ENCODE peak calls at places on chromosomes 12 and 14, in five cellular contexts. R is NB4, F is IMR-90, W is breast epithelium, Z is thyroid gland. Q is an unnamed sample.
A peak's percentile ranks its signal among the peaks of the same experiment; 100 is the strongest.

GRCh38 chr12:20212036-20212435 is 156.3 kb upstream of the PDE3A start:
- DNase-seq in R (no peak), F (peak; percentile 8), W (no peak), Z (no peak), Q (no peak)

GRCh38 chr12:19140381-19141236 is 11.1 kb downstream of the PLEKHA5 start:
- DNase-seq in R (no peak), F (no peak), W (no peak), Z (peak; percentile 30), Q (no peak)

GRCh38 chr12:44616385-44616784 is 259.7 kb downstream of the NELL2 start:
- DNase-seq in R (no peak), F (peak; percentile 18), W (no peak), Z (no peak), Q (no peak)

GRCh38 chr12:7265251-7265650 is 38.6 kb upstream of the ACSM4 start:
- DNase-seq in R (no peak), F (no peak), W (no peak), Z (no peak), Q (no peak)

GRCh38 chr14:71384007-71384605 is 476.8 kb downstream of the PCNX1 start:
- DNase-seq in R (no peak), F (no peak), W (no peak), Z (no peak), Q (no peak)

GRCh38 chr12:57591567-57592325 is 754 bp downstream of the PIP4K2C start:
- DNase-seq in R (peak; percentile 22), F (peak; percentile 21), W (no peak), Z (peak; percentile 34), Q (no peak)

GRCh38 chr12:122160761-122161160 is 13.3 kb downstream of the IL31 start:
- DNase-seq in R (no peak), F (no peak), W (no peak), Z (no peak), Q (no peak)

GRCh38 chr12:47972895-47973294 is 9.5 kb downstream of the TMEM106C start:
- DNase-seq in R (no peak), F (no peak), W (no peak), Z (no peak), Q (no peak)

GRCh38 chr12:116614194-116614885 is 55.2 kb downstream of the MAP1LC3B2 start:
- DNase-seq in R (no peak), F (peak; percentile 32), W (no peak), Z (no peak), Q (no peak)

GRCh38 chr14:88995437-88996198 is 171.2 kb downstream of the TTC8 start:
- DNase-seq in R (no peak), F (peak; percentile 94), W (no peak), Z (peak; percentile 52), Q (no peak)

GRCh38 chr12:124917841-124918621 is 3.6 kb upstream of the UBC start:
- DNase-seq in R (peak; percentile 22), F (peak; percentile 21), W (peak; percentile 88), Z (peak; percentile 82), Q (peak; percentile 45)

GRCh38 chr14:68998062-68998461 is 19.0 kb upstream of the ACTN1 start:
- DNase-seq in R (no peak), F (no peak), W (no peak), Z (no peak), Q (no peak)

GRCh38 chr12:103901518-103902173 is 28.6 kb upstream of the HSP90B1 start:
- DNase-seq in R (no peak), F (no peak), W (no peak), Z (peak; percentile 27), Q (no peak)

GRCh38 chr12:116135209-116135930 is 142.1 kb downstream of the MED13L start:
- DNase-seq in R (no peak), F (peak; percentile 83), W (no peak), Z (peak; percentile 28), Q (peak; percentile 76)

GRCh38 chr12:15562263-15562662 is 226.9 kb downstream of the EPS8 start:
- DNase-seq in R (no peak), F (no peak), W (no peak), Z (no peak), Q (no peak)

GRCh38 chr12:111776836-111777344 is 10.2 kb downstream of the ALDH2 start:
- DNase-seq in R (no peak), F (peak; percentile 35), W (no peak), Z (no peak), Q (no peak)

GRCh38 chr12:82438356-82438755 is 80.0 kb downstream of the METTL25 start:
- DNase-seq in R (no peak), F (no peak), W (no peak), Z (no peak), Q (no peak)

GRCh38 chr12:30996752-30997151 is 70.2 kb downstream of the TSPAN11 start:
- DNase-seq in R (no peak), F (no peak), W (no peak), Z (no peak), Q (no peak)

GRCh38 chr12:66647034-66647691 is 31.7 kb downstream of the GRIP1 start:
- DNase-seq in R (no peak), F (peak; percentile 89), W (no peak), Z (no peak), Q (no peak)

GRCh38 chr12:93315385-93315906 is 62.3 kb upstream of the NUDT4 start:
- DNase-seq in R (no peak), F (no peak), W (no peak), Z (no peak), Q (no peak)

GRCh38 chr12:127657036-127657435 is 609.9 kb upstream of the TMEM132C start:
- DNase-seq in R (no peak), F (no peak), W (no peak), Z (no peak), Q (no peak)

GRCh38 chr14:52079239-52079956 is 10.5 kb upstream of the NID2 start:
- DNase-seq in R (no peak), F (peak; percentile 71), W (no peak), Z (no peak), Q (no peak)

GRCh38 chr14:29930283-29930682 is 2.6 kb upstream of the PRKD1 start:
- DNase-seq in R (no peak), F (peak; percentile 47), W (no peak), Z (no peak), Q (no peak)

DNA sequence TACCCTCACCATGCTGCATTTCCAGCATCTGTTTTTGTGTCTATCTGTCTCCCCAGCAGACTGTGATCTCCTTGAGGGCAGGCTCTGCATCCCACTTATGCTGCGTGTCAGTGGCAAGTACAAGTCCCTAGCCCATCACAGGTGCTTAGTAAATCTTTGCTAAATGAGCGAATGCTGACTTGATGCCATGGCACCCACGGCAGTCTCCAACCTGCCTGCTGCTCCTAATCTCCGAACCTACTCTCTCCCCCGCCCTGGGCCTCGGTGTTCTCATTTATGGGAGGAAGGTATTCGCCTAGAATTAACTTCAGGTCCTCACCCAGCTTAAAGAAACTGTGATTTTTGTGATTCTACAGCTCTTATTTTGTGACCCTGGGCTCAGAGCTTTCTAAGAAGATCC is 109.9 kb downstream of the PRMT8 start:
- DNase-seq in R (no peak), F (no peak), W (no peak), Z (no peak), Q (no peak)
- TF ChIP-seq CTCF in R (no peak), F (no peak), W (no peak), Z (no peak), Q (no peak)

GRCh38 chr14:38202444-38203191 is 5.1 kb upstream of the SSTR1 start:
- DNase-seq in R (no peak), F (no peak), W (no peak), Z (no peak), Q (no peak)
- TF ChIP-seq POLR2A in R (no peak), F (no peak), W (no peak), Z (no peak), Q (no peak)

GRCh38 chr12:49346659-49347306 is at the start of gene DNAJC22:
- DNase-seq in R (peak; percentile 62), F (no peak), W (peak; percentile 16), Z (peak; percentile 32), Q (no peak)
- H3K4me3 ChIP-seq in R (peak within 1 kb of the TSS; percentile 7), F (peak within 1 kb of the TSS; percentile 2), W (peak within 1 kb of the TSS; percentile 69), Z (peak within 1 kb of the TSS; percentile 3), Q (no peak within 1 kb of the TSS)

GRCh38 chr14:24195186-24196070 is at the start of gene TM9SF1:
- DNase-seq in R (peak; percentile 96), F (peak; percentile 87), W (peak; percentile 72), Z (peak; percentile 89), Q (peak; percentile 93)
- TF ChIP-seq CTCF in R (no peak), F (no peak), W (no peak), Z (no peak), Q (no peak)

GRCh38 chr12:12032771-12033588 is 37.8 kb upstream of the BCL2L14 start:
- DNase-seq in R (peak; percentile 76), F (peak; percentile 87), W (peak; percentile 77), Z (peak; percentile 80), Q (peak; percentile 79)

GRCh38 chr12:12033589-12034223 is 37.0 kb upstream of the BCL2L14 start:
- DNase-seq in R (no peak), F (no peak), W (no peak), Z (no peak), Q (no peak)

GRCh38 chr12:12034344-12034743 is 36.4 kb upstream of the BCL2L14 start:
- DNase-seq in R (no peak), F (no peak), W (no peak), Z (no peak), Q (no peak)

GRCh38 chr12:12029653-12030052 is 41.1 kb upstream of the BCL2L14 start:
- DNase-seq in R (no peak), F (no peak), W (no peak), Z (no peak), Q (no peak)

DNA sequence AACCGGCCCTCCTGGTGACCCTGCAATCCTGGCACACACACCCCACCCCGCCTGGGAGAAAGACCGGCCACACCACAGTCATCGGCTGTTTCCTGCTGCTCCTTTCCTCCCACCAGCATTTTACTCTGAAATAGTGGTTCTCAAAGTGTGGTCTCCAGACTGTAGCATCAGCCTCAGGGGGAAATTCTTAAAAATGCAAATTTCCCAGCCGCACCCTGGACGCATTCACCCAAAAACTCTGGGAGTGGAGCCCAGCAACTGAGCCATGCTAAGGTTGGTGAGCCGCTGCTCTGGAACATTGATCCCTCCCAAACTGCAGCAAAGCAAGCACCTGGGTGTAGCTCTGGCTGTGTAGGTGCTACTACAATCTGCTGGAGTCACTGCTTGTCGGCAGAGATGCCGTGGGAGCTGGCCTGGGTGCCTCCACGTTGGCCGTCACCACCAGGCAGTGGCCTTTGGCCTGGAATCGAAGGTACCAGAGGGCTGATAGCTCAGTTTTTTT is 38.4 kb upstream of the BCL2L14 start:
- DNase-seq in R (no peak), F (no peak), W (no peak), Z (peak; percentile 50), Q (no peak)
- TF ChIP-seq POLR2A in R (no peak), F (no peak), W (no peak), Z (no peak), Q (no peak)